ENCODE peak calls at places on chromosomes 5 and 9, in four cellular contexts. W, A, J and T are unnamed samples.

GRCh38 chr5:56099346-56099745 is 104.6 kb upstream of the IL6ST start:
- DNase-seq in W (no peak), A (no peak), J (peak; percentile 63), T (no peak)

GRCh38 chr9:119790022-119790421 is 420.8 kb upstream of the BRINP1 start:
- DNase-seq in W (no peak), A (no peak), J (no peak), T (no peak)

GRCh38 chr5:127518319-127518621 is 830 bp downstream of the PRRC1 start:
- DNase-seq in W (no peak), A (no peak), J (no peak), T (no peak)

GRCh38 chr5:76771705-76772405 is 47.0 kb upstream of the F2RL1 start:
- DNase-seq in W (no peak), A (no peak), J (no peak), T (no peak)

GRCh38 chr9:68575821-68576220 is 35.1 kb upstream of the TMEM252 start:
- DNase-seq in W (no peak), A (no peak), J (no peak), T (no peak)

GRCh38 chr9:105055922-105056321 is 128.0 kb upstream of the ABCA1 start:
- DNase-seq in W (no peak), A (no peak), J (no peak), T (no peak)

GRCh38 chr9:20989923-20990341 is 41.5 kb downstream of the HACD4 start:
- DNase-seq in W (peak; percentile 51), A (no peak), J (no peak), T (no peak)

GRCh38 chr5:139689631-139690384 is 41.7 kb downstream of the CXXC5 start:
- DNase-seq in W (no peak), A (no peak), J (no peak), T (no peak)

GRCh38 chr5:31149072-31149471 is 44.4 kb upstream of the CDH6 start:
- DNase-seq in W (no peak), A (no peak), J (no peak), T (no peak)

GRCh38 chr9:127972316-127972871 is 8.4 kb downstream of the EEIG1 start:
- DNase-seq in W (no peak), A (peak; percentile 75), J (no peak), T (no peak)

GRCh38 chr9:101498323-101498722 is 35.3 kb upstream of the RNF20 start:
- DNase-seq in W (no peak), A (no peak), J (no peak), T (no peak)

GRCh38 chr5:50300878-50301277 is 140.2 kb downstream of the EMB start:
- DNase-seq in W (no peak), A (no peak), J (no peak), T (no peak)

GRCh38 chr5:154826-155225 is 36.5 kb upstream of the LRRC14B start:
- DNase-seq in W (no peak), A (peak; percentile 45), J (no peak), T (no peak)

GRCh38 chr5:29037716-29038115 is 1999.3 kb upstream of the CDH9 start:
- DNase-seq in W (no peak), A (no peak), J (peak; percentile 42), T (no peak)

GRCh38 chr9:89884356-89885083 is 279.7 kb downstream of the GADD45G start:
- DNase-seq in W (no peak), A (peak; percentile 81), J (no peak), T (no peak)

GRCh38 chr5:150473673-150474358 is 24.3 kb upstream of the RPS14 start:
- DNase-seq in W (no peak), A (no peak), J (peak; percentile 63), T (no peak)

GRCh38 chr5:135063056-135063445 is 29.0 kb upstream of the PITX1 start:
- DNase-seq in W (no peak), A (no peak), J (no peak), T (no peak)

GRCh38 chr5:136155769-136156168 is 23.1 kb downstream of the SMAD5 start:
- DNase-seq in W (no peak), A (no peak), J (no peak), T (no peak)

GRCh38 chr9:132154925-132155324 is 6.9 kb upstream of the NTNG2 start:
- DNase-seq in W (no peak), A (no peak), J (no peak), T (no peak)

GRCh38 chr9:94937214-94937903 is 210.9 kb downstream of the AOPEP start:
- DNase-seq in W (no peak), A (no peak), J (peak; percentile 73), T (peak; percentile 59)

GRCh38 chr9:18238254-18238653 is 235.7 kb upstream of the ADAMTSL1 start:
- DNase-seq in W (no peak), A (no peak), J (peak; percentile 24), T (peak; percentile 32)